ENCODE peak calls at places on chromosomes 4 and X, in nine cellular contexts. I is left lung, C is aorta, S is IMR-90, X is heart right ventricle, U is tibial nerve, G is mesendoderm, A is mucosa of descending colon, W is neuronal stem cell. H is an unnamed sample. For H3K4me1, the result is how much of the 10 kb centered on the place peaks cover.

GRCh38 chr4:10054571-10055041 is 33.3 kb upstream of the SLC2A9 start:
- DNase-seq in I (no peak), C (no peak), S (no peak), X (no peak), U (no peak), G (no peak), A (no peak), W (no peak), H (no peak)

GRCh38 chr4:44016582-44017421 is 431.8 kb downstream of the KCTD8 start:
- DNase-seq in I (peak), C (no peak), S (peak), X (no peak), U (no peak), G (no peak), A (no peak), W (no peak), H (no peak)

GRCh38 chr4:4401049-4401448 is 14.1 kb downstream of the NSG1 start:
- DNase-seq in I (no peak), C (no peak), S (no peak), X (no peak), U (no peak), G (no peak), A (no peak), W (no peak), H (no peak)

GRCh38 chr4:188246488-188246887 is 107.2 kb downstream of the TRIML1 start:
- DNase-seq in I (no peak), C (no peak), S (peak), X (no peak), U (no peak), G (peak), A (no peak), W (no peak), H (no peak)

GRCh38 chr4:2354127-2354526 is 64.3 kb downstream of the ZFYVE28 start:
- DNase-seq in I (peak), C (no peak), S (no peak), X (no peak), U (no peak), G (no peak), A (no peak), W (no peak), H (no peak)

GRCh38 chr4:85867281-85867680 is 392.3 kb downstream of the ARHGAP24 start:
- DNase-seq in I (no peak), C (no peak), S (no peak), X (no peak), U (no peak), G (no peak), A (no peak), W (no peak), H (no peak)

GRCh38 chr4:155011163-155011825 is 197.1 kb upstream of the NPY2R start:
- DNase-seq in I (no peak), C (no peak), S (no peak), X (no peak), U (no peak), G (no peak), A (no peak), W (no peak), H (no peak)

GRCh38 chr4:152458801-152459302 is 77.0 kb downstream of the FBXW7 start:
- DNase-seq in I (no peak), C (no peak), S (peak), X (no peak), U (no peak), G (no peak), A (no peak), W (no peak), H (no peak)

GRCh38 chr4:109559625-109559982 is 442 bp upstream of the MCUB start:
- DNase-seq in I (peak), C (peak), S (no peak), X (peak), U (no peak), G (peak), A (peak), W (no peak), H (peak)

GRCh38 chrX:130136497-130136896 is 26.2 kb upstream of the ELF4 start:
- DNase-seq in I (no peak), C (no peak), S (no peak), X (no peak), U (no peak), G (no peak), A (no peak), W (no peak), H (no peak)

GRCh38 chrX:1534321-1535168 is 2.4 kb downstream of the P2RY8 start:
- DNase-seq in I (no peak), C (no peak), S (no peak), X (no peak), U (no peak), G (peak), A (no peak), W (no peak), H (no peak)

GRCh38 chrX:49120104-49120503 is 3.4 kb downstream of the GPKOW start:
- DNase-seq in I (no peak), C (no peak), S (no peak), X (no peak), U (no peak), G (peak), A (no peak), W (no peak), H (no peak)

GRCh38 chrX:18996536-18996935 is 12.6 kb upstream of the PHKA2 start:
- DNase-seq in I (no peak), C (no peak), S (no peak), X (no peak), U (no peak), G (no peak), A (no peak), W (no peak), H (no peak)

GRCh38 chr4:47668810-47669408 is 169.0 kb downstream of the CORIN start:
- DNase-seq in I (no peak), C (no peak), S (peak), X (no peak), U (no peak), G (peak), A (no peak), W (peak), H (no peak)

GRCh38 chr4:25358515-25359275 is 18.4 kb upstream of the ANAPC4 start:
- DNase-seq in I (peak), C (no peak), S (no peak), X (no peak), U (no peak), G (peak), A (peak), W (no peak), H (no peak)

GRCh38 chr4:64539234-64539849 is 130.1 kb upstream of the TECRL start:
- DNase-seq in I (no peak), C (no peak), S (peak), X (no peak), U (no peak), G (peak), A (no peak), W (peak), H (no peak)

GRCh38 chr4:18566970-18567799 is 545.6 kb upstream of the LCORL start:
- DNase-seq in I (no peak), C (no peak), S (no peak), X (no peak), U (no peak), G (peak), A (no peak), W (no peak), H (no peak)

GRCh38 chr4:186685744-186686143 is 37.9 kb downstream of the FAT1 start:
- DNase-seq in I (no peak), C (no peak), S (peak), X (no peak), U (no peak), G (peak), A (no peak), W (no peak), H (no peak)

GRCh38 chrX:86002076-86002896 is 45.1 kb downstream of the CHM start:
- DNase-seq in I (peak), C (no peak), S (peak), X (peak), U (no peak), G (peak), A (peak), W (peak), H (no peak)

GRCh38 chrX:104750146-104750699 is 184.2 kb downstream of the IL1RAPL2 start:
- DNase-seq in I (no peak), C (no peak), S (no peak), X (no peak), U (no peak), G (no peak), A (no peak), W (no peak), H (no peak)

GRCh38 chr4:70571772-70572171 is 20.3 kb upstream of the AMBN start:
- DNase-seq in I (no peak), C (no peak), S (no peak), X (no peak), U (no peak), G (peak), A (no peak), W (no peak), H (no peak)

GRCh38 chr4:182881928-182882327 is 35.3 kb downstream of the DCTD start:
- DNase-seq in I (no peak), C (no peak), S (no peak), X (peak), U (peak), G (no peak), A (no peak), W (no peak), H (no peak)

GRCh38 chr4:85569730-85570299 is 94.9 kb downstream of the ARHGAP24 start:
- DNase-seq in I (no peak), C (no peak), S (no peak), X (no peak), U (no peak), G (no peak), A (no peak), W (no peak), H (no peak)

GRCh38 chr4:126344472-126344871 is 1029.7 kb downstream of the FAT4 start:
- DNase-seq in I (no peak), C (no peak), S (no peak), X (no peak), U (no peak), G (no peak), A (no peak), W (no peak), H (no peak)

GRCh38 chr4:2412534-2412884 is 5.9 kb downstream of the ZFYVE28 start:
- DNase-seq in I (peak), C (no peak), S (no peak), X (no peak), U (no peak), G (no peak), A (peak), W (no peak), H (no peak)

GRCh38 chr4:148114436-148114835 is 327.8 kb downstream of the NR3C2 start:
- DNase-seq in I (no peak), C (no peak), S (no peak), X (no peak), U (no peak), G (no peak), A (no peak), W (no peak), H (no peak)

GRCh38 chr4:142350886-142351285 is 495.2 kb downstream of the INPP4B start:
- DNase-seq in I (no peak), C (no peak), S (peak), X (no peak), U (no peak), G (no peak), A (no peak), W (no peak), H (no peak)

GRCh38 chrX:20743054-20743453 is 476.3 kb upstream of the RPS6KA3 start:
- DNase-seq in I (no peak), C (no peak), S (no peak), X (no peak), U (no peak), G (no peak), A (no peak), W (no peak), H (no peak)

GRCh38 chr4:159150838-159151390 is 48.0 kb downstream of the RAPGEF2 start:
- DNase-seq in I (no peak), C (no peak), S (no peak), X (no peak), U (no peak), G (peak), A (no peak), W (no peak), H (no peak)

GRCh38 chr4:77052352-77052751 is 23.4 kb downstream of the CCNI start:
- DNase-seq in I (no peak), C (peak), S (peak), X (peak), U (no peak), G (peak), A (no peak), W (no peak), H (no peak)

GRCh38 chr4:176778491-176778890 is 14.2 kb downstream of the VEGFC start:
- DNase-seq in I (no peak), C (no peak), S (peak), X (no peak), U (no peak), G (no peak), A (no peak), W (no peak), H (no peak)

GRCh38 chr4:150518559-150518958 is 63.4 kb upstream of the MAB21L2 start:
- DNase-seq in I (no peak), C (no peak), S (peak), X (no peak), U (no peak), G (peak), A (no peak), W (no peak), H (no peak)

GRCh38 chrX:124266325-124267087 is 66.0 kb upstream of the TEX13D start:
- DNase-seq in I (no peak), C (no peak), S (no peak), X (no peak), U (no peak), G (no peak), A (no peak), W (no peak), H (no peak)

GRCh38 chrX:131783555-131784338 is 239.4 kb upstream of the STK26 start:
- DNase-seq in I (no peak), C (peak), S (peak), X (no peak), U (no peak), G (no peak), A (no peak), W (no peak), H (no peak)

GRCh38 chr4:142846729-142847606 is 867 bp upstream of the INPP4B start:
- DNase-seq in I (peak), C (peak), S (no peak), X (peak), U (no peak), G (peak), A (peak), W (peak), H (no peak)

GRCh38 chr4:73223258-73223651 is 35.3 kb downstream of the ANKRD17 start:
- DNase-seq in I (no peak), C (no peak), S (no peak), X (no peak), U (no peak), G (no peak), A (no peak), W (no peak), H (no peak)

GRCh38 chr4:73220815-73221214 is 37.8 kb downstream of the ANKRD17 start:
- DNase-seq in I (no peak), C (no peak), S (no peak), X (no peak), U (no peak), G (no peak), A (no peak), W (no peak), H (no peak)

GRCh38 chr4:73222466-73223257 is 35.9 kb downstream of the ANKRD17 start:
- DNase-seq in I (no peak), C (peak), S (peak), X (no peak), U (no peak), G (peak), A (no peak), W (peak), H (no peak)

GRCh38 chr4:73224886-73225285 is 33.7 kb downstream of the ANKRD17 start:
- DNase-seq in I (no peak), C (no peak), S (no peak), X (no peak), U (no peak), G (peak), A (no peak), W (no peak), H (no peak)

GRCh38 chr4:73221734-73222133 is 36.9 kb downstream of the ANKRD17 start:
- DNase-seq in I (no peak), C (no peak), S (no peak), X (no peak), U (no peak), G (peak), A (no peak), W (no peak), H (no peak)
- H3K4me3 ChIP-seq in I (no peak), C (no peak), S (no peak), X (no peak), U (no peak), G (no peak), A (no peak), W (peak), H (no peak)

GRCh38 chr4:39026096-39026495 is 6.1 kb downstream of the TMEM156 start:
- DNase-seq in I (no peak), C (no peak), S (no peak), X (no peak), U (no peak), G (no peak), A (no peak), W (no peak), H (no peak)

GRCh38 chr4:39032218-39033085 is at the start of gene TMEM156:
- DNase-seq in I (no peak), C (no peak), S (peak), X (no peak), U (no peak), G (no peak), A (no peak), W (no peak), H (no peak)

GRCh38 chr4:39025552-39026085 is 6.6 kb downstream of the TMEM156 start:
- DNase-seq in I (no peak), C (no peak), S (peak), X (no peak), U (no peak), G (no peak), A (no peak), W (no peak), H (no peak)

GRCh38 chr4:39029752-39030694 is 2.2 kb downstream of the TMEM156 start:
- DNase-seq in I (no peak), C (no peak), S (no peak), X (no peak), U (no peak), G (no peak), A (no peak), W (no peak), H (no peak)

DNA sequence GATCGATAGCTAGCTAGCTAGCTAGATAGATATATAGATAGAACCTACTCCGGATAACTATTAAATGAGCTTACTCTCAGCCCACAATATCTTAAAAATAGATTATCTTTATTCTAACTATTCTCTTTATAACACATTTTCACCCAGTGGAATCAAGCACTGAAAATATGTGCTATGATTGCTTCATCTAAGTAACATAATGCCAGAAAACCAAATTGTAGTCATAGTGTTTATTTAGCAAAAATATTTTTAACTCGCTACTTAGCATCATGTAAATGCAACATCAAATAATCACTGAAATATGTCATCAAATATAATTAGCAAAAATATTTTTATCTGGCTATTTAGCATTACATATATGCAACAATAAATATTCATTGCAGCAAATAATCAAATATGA is 1.5 kb downstream of the TMEM156 start:
- DNase-seq in I (no peak), C (no peak), S (peak), X (no peak), U (no peak), G (no peak), A (no peak), W (no peak), H (no peak)
- H3K4me1 ChIP-seq in I (under half), C (under half), S (under half), X (under half), U (under half), G (under half), A (under half), W (under half), H (under half)

DNA sequence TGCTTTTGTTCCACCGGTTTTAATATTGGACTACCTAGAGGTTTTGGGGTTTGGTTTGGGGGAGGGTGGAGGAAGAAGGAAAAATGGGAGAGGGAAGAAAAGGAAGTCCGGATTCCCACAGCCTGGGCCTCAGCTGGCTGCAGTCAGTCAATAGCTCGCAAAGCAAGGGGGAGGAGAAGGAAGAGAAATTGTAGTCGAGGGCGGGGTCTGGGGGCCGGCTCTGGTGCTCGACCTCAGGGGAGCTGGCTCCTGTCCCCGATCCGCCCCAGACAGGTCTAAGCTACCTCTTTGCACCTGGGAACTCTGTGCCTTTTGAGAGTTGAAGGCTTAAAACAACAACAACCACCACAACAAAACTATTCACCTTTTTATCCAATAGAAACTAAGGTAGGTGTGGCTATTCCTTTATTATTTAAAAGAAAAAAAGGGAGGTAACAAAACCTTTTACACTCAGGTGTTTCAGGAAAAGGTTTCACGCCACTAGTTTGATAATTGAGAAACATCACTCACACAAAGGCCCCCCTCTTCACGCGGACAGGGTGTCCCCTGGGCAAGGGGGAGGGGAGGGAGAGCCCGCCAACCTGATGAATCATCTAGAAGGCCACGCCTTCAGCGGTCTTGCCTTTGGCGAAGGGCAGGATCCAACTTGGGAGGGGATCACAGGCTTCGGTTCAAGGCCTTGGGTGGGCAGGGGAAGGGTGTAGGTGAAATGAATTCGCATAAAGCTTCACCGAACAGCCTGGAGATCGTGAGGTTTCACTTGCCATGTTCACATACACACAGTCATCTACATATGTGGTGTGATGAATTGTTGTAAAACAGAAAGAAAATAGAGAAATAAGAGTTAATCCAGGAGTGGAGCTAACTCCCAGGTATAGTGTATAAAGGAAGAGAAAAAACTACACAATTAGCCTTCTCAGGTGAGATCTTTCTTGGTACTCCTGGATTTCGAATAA is 1.7 kb upstream of the LNX1 start:
- DNase-seq in I (peak), C (peak), S (no peak), X (peak), U (no peak), G (peak), A (peak), W (no peak), H (peak)
- H3K4me3 ChIP-seq in I (no peak), C (peak), S (no peak), X (no peak), U (no peak), G (no peak), A (no peak), W (no peak), H (peak)

GRCh38 chr4:132488555-132488954 is 660.5 kb upstream of the PCDH10 start:
- DNase-seq in I (no peak), C (no peak), S (no peak), X (no peak), U (no peak), G (no peak), A (no peak), W (no peak), H (no peak)

GRCh38 chr4:132498215-132498614 is 650.9 kb upstream of the PCDH10 start:
- DNase-seq in I (no peak), C (no peak), S (no peak), X (no peak), U (no peak), G (no peak), A (no peak), W (no peak), H (no peak)

DNA sequence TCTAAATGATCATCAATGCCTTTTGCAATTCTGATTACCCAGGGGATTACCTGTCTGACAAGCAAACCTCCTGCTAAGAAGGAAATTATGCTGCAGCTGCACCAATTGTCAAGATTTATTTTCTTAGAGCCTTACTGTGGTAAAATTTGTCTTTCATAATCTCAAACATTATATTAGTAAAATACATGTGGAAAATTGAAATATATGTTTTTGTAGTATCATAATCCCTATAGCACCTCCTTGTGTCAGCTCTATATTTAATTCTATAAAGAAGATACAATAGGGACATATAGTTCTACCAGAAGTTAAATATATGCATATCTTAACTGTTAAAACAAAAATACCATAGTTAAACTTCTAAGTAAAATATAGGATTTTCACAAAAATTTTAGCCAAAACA is 655.6 kb upstream of the PCDH10 start:
- DNase-seq in I (no peak), C (no peak), S (no peak), X (no peak), U (no peak), G (peak), A (no peak), W (no peak), H (no peak)
- H3K4me1 ChIP-seq in I (under half), C (under half), S (under half), X (under half), U (under half), G (under half), A (under half), W (under half), H (under half)

H was measured in tibial artery.